ENCODE peak calls at places on chromosomes 5 and 9, in eight cellular contexts. E is A673, P is SK-N-SH, Z is spleen, H is tibial artery, L is breast epithelium, N is ascending aorta, C is stomach. U is an unnamed sample. For H3K27me3 and H3K4me1, the result is how much of the 10 kb centered on the place peaks cover.

GRCh38 chr9:96450613-96451544 is 910 bp downstream of the HABP4 start:
- DNase-seq in E (peak), P (peak), Z (peak), H (peak), L (peak), N (peak), C (peak), U (peak)

GRCh38 chr9:76162751-76163500 is 231.3 kb downstream of the RFK start:
- DNase-seq in E (no peak), P (no peak), Z (no peak), H (no peak), L (no peak), N (no peak), C (no peak), U (no peak)

GRCh38 chr5:36944607-36945225 is 68.1 kb downstream of the NIPBL start:
- DNase-seq in E (peak), P (peak), Z (no peak), H (no peak), L (no peak), N (no peak), C (no peak), U (no peak)

GRCh38 chr9:77673912-77674791 is 26.0 kb upstream of the GNA14 start:
- DNase-seq in E (no peak), P (no peak), Z (no peak), H (no peak), L (no peak), N (no peak), C (no peak), U (no peak)

GRCh38 chr5:113380299-113381014 is 54.3 kb downstream of the TSSK1B start:
- DNase-seq in E (no peak), P (no peak), Z (no peak), H (no peak), L (no peak), N (no peak), C (no peak), U (no peak)

GRCh38 chr9:113541019-113541900 is 77.7 kb downstream of the RGS3 start:
- DNase-seq in E (peak), P (peak), Z (peak), H (peak), L (no peak), N (peak), C (peak), U (no peak)

GRCh38 chr9:121473229-121473628 is 26.4 kb downstream of the GGTA1 start:
- DNase-seq in E (no peak), P (no peak), Z (no peak), H (no peak), L (peak), N (peak), C (no peak), U (no peak)

GRCh38 chr5:172115541-172115982 is 72.5 kb downstream of the STK10 start:
- DNase-seq in E (no peak), P (peak), Z (peak), H (no peak), L (no peak), N (no peak), C (no peak), U (no peak)

GRCh38 chr9:116491659-116492058 is 195.4 kb upstream of the TRIM32 start:
- DNase-seq in E (no peak), P (no peak), Z (no peak), H (no peak), L (no peak), N (no peak), C (no peak), U (no peak)

GRCh38 chr5:57429513-57430120 is 53.0 kb downstream of the ACTBL2 start:
- DNase-seq in E (no peak), P (no peak), Z (no peak), H (no peak), L (no peak), N (no peak), C (no peak), U (no peak)

GRCh38 chr9:135349963-135350360 is 129.6 kb upstream of the PPP1R26 start:
- DNase-seq in E (no peak), P (no peak), Z (no peak), H (no peak), L (no peak), N (no peak), C (no peak), U (no peak)

GRCh38 chr9:78811562-78812276 is 514.8 kb downstream of the PSAT1 start:
- DNase-seq in E (no peak), P (no peak), Z (no peak), H (no peak), L (no peak), N (no peak), C (no peak), U (no peak)

GRCh38 chr5:76528547-76529334 is 94.5 kb downstream of the F2RL2 start:
- DNase-seq in E (no peak), P (no peak), Z (no peak), H (no peak), L (no peak), N (no peak), C (no peak), U (no peak)

GRCh38 chr5:68960961-68961360 is 132.9 kb upstream of the SLC30A5 start:
- DNase-seq in E (no peak), P (no peak), Z (no peak), H (no peak), L (no peak), N (no peak), C (no peak), U (no peak)

GRCh38 chr5:10653033-10653432 is 89.2 kb downstream of the ANKRD33B start:
- DNase-seq in E (no peak), P (no peak), Z (peak), H (no peak), L (no peak), N (peak), C (no peak), U (peak)

GRCh38 chr5:102801375-102801774 is 46.3 kb downstream of the PAM start:
- DNase-seq in E (peak), P (no peak), Z (no peak), H (no peak), L (no peak), N (no peak), C (no peak), U (no peak)

DNA sequence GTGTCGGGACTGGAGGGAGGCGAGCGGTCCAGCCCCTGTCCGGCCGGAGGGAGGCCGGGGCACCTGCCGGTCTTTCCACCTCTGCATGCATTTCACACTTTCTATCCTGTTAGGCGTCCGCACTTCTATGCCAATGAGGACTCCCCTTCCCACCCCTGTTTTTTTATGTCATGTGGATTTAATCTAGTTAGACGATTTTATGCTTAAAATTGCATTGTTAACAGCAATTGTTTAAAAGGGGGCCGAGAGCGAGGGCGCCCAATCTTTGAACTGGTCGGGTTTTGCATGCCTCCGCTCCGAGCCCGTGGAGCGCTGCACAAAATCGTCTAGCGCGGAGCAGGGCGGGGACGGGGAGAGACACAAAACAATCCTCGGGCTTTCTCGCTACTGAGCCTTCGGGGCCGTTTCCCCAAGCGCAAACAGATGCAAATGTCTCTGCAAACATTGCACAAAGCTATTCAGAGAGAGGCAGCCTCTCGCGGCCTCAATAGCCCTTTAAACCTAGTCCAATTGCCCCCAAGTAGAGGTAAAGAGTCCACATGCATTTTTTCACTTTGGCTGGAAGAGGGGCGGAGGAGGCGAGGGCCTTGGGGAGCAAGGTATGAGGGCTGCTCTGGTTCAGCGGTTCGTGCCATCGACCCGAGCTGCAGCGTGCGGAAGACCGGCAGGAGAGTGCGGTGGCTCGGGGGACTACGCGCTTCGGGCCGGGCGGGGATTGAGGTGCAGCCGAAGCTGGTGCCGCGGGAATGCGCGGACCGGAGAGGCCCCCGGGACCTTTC is 37.5 kb upstream of the TIFAB start:
- DNase-seq in E (no peak), P (no peak), Z (no peak), H (no peak), L (no peak), N (no peak), C (no peak), U (no peak)
- H3K27me3 ChIP-seq in E (half or more), P (under half), Z (half or more), H (half or more), L (under half), N (under half), C (under half), U (under half)

DNA sequence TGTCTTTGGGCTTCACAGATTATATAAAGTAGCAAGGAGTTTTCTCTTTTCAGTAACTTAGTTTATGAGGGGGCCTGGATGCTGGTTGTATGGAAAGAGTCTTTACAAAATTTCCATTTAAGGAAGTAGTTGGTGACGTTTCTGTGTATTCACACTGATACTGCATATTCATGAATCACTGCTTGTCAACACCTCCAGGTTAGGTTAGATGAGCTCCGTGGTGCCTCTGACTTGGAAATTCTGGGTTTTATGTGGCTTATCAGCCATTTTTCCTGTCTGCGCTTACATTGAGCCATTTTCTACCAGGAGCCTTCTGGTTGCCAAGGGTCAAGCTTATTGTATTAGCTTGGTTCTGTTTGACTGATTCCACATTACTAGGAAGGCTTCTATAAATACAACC is 128.3 kb downstream of the SLC28A3 start:
- DNase-seq in E (no peak), P (no peak), Z (no peak), H (no peak), L (no peak), N (no peak), C (no peak), U (no peak)
- TF ChIP-seq CTCF in E (no peak), P (no peak), Z (no peak), H (no peak), L (no peak), N (no peak), C (no peak), U (no peak)

DNA sequence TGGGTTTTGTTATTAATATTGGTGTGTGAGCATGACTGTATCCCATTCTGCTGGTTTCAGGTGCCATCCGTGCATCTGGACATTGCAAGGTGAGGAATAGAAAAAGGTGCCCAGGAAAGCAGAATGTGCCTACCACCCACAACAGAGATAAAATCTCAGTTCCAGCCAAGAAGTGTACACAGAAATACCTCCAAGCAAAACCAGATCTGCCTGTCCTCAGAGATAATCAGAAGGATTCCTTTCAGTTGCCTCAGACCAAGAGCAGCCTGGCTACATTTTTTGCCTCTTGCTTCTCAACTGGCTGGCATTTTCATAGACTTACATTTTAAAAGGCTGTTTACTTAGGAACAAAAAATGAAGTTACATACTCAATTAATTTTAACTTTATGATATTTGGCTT is 12.1 kb upstream of the ABLIM3 start:
- DNase-seq in E (no peak), P (no peak), Z (no peak), H (no peak), L (no peak), N (no peak), C (no peak), U (no peak)
- H3K4me1 ChIP-seq in E (under half), P (under half), Z (under half), H (under half), L (under half), N (under half), C (under half), U (under half)

DNA sequence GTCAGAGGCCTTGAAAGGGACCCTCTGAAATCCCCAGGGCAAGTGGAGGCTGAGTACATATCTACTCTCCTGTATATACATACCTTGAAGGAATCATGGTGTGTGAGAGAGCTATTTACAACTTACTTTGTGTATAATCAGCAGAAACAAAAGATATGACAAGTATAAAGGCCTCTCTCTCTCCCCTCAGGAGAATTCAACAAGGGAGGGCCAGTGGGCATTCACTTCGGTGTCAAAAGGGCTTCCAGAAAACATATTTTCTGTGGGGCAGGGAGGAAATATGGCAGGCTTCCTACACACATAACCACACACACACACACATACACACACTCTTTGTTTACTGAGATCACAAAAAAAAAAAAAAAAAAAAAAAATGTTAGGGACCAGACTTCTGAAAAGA is 181.7 kb downstream of the BNC2 start:
- DNase-seq in E (no peak), P (no peak), Z (no peak), H (no peak), L (no peak), N (no peak), C (no peak), U (no peak)
- H3K27me3 ChIP-seq in E (under half), P (under half), Z (under half), H (under half), L (under half), N (under half), C (under half), U (under half)

DNA sequence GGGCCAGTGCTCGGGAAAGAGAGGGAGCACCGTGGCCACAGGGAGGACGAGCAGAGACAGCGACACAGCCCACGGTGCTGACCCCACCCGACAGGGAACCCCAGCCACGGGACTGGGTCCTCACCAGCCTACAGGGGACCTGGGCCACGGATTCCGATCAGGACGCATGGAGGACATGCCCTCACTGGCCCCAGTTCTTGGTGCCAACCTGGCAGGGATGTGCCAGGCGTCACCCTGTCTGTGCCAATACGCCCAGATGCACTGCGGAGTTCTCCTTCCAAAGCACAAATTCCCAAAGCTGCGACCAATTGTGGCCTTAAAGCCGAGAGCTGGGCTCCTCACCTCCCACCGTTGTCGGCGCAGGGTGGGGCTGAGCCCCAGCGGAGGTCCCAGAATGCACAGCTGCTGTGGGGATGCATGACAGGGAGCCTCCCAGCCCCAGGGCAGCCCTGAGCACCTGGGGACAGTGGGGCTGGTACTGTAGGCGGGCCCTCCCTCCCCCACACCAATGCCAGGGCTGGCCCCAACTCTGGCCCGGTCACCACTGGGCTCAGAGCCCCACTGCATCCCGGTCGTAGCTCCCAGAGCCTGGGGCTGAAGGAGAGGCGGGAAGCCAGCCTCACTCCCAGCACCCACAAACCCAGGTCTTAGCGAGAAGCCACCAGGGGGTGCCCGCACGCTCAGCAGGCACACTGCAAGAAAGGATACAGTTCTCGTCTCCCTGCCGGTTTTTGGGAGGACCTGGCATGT is 44.2 kb downstream of the NKD2 start:
- DNase-seq in E (no peak), P (peak), Z (no peak), H (no peak), L (peak), N (no peak), C (no peak), U (no peak)
- TF ChIP-seq CTCF in E (peak), P (no peak), Z (no peak), H (no peak), L (no peak), N (no peak), C (no peak), U (no peak)